ENCODE peak calls at places on chromosomes 11 and 22, in seven cellular contexts. H, K, Z, S, G, T and X are unnamed samples.

GRCh38 chr11:43497144-43497543 is 138.4 kb downstream of the TTC17 start:
- DNase-seq in H (no peak), K (no peak), Z (no peak), S (no peak), G (no peak), T (no peak), X (no peak)

GRCh38 chr11:45847908-45848316 is 637 bp downstream of the CRY2 start:
- DNase-seq in H (peak), K (peak), Z (peak), S (peak), G (no peak), T (peak), X (peak)

GRCh38 chr11:86978756-86979608 is 23.8 kb upstream of the FZD4 start:
- DNase-seq in H (peak), K (no peak), Z (no peak), S (no peak), G (no peak), T (no peak), X (peak)

GRCh38 chr22:48876951-48877350 is 950.7 kb downstream of the BRD1 start:
- DNase-seq in H (no peak), K (no peak), Z (no peak), S (no peak), G (no peak), T (no peak), X (no peak)

GRCh38 chr22:43126506-43127165 is 16.1 kb downstream of the BIK start:
- DNase-seq in H (peak), K (no peak), Z (peak), S (no peak), G (no peak), T (peak), X (peak)

GRCh38 chr11:76744186-76745058 is 38.7 kb upstream of the TSKU start:
- DNase-seq in H (peak), K (no peak), Z (no peak), S (no peak), G (no peak), T (no peak), X (peak)

GRCh38 chr11:100328626-100329340 is 358.3 kb upstream of the ARHGAP42 start:
- DNase-seq in H (peak), K (no peak), Z (no peak), S (peak), G (no peak), T (peak), X (peak)

GRCh38 chr22:44025171-44026065 is 1.3 kb downstream of the PARVB start:
- DNase-seq in H (no peak), K (no peak), Z (no peak), S (no peak), G (no peak), T (no peak), X (no peak)

GRCh38 chr11:134468081-134468668 is 56.1 kb upstream of the B3GAT1 start:
- DNase-seq in H (no peak), K (no peak), Z (no peak), S (no peak), G (no peak), T (no peak), X (no peak)

GRCh38 chr11:10728779-10729472 is 22.1 kb upstream of the CTR9 start:
- DNase-seq in H (peak), K (peak), Z (no peak), S (peak), G (no peak), T (peak), X (peak)

GRCh38 chr11:4704790-4705334 is 278 bp downstream of the MMP26 start:
- DNase-seq in H (no peak), K (no peak), Z (no peak), S (no peak), G (no peak), T (peak), X (no peak)

GRCh38 chr11:104830080-104830479 is 68.2 kb downstream of the CASP12 start:
- DNase-seq in H (peak), K (no peak), Z (no peak), S (no peak), G (no peak), T (no peak), X (peak)

GRCh38 chr11:38307455-38307854 is 1709.4 kb upstream of the RAG2 start:
- DNase-seq in H (no peak), K (no peak), Z (no peak), S (no peak), G (no peak), T (no peak), X (no peak)

GRCh38 chr11:46382644-46383403 is 1.4 kb downstream of the MDK start:
- DNase-seq in H (peak), K (no peak), Z (peak), S (peak), G (no peak), T (peak), X (peak)

GRCh38 chr11:64876835-64877341 is 1.5 kb downstream of the EHD1 start:
- DNase-seq in H (peak), K (no peak), Z (peak), S (no peak), G (no peak), T (peak), X (peak)

GRCh38 chr11:63682045-63682915 is 980 bp downstream of the RTN3 start:
- DNase-seq in H (no peak), K (peak), Z (peak), S (peak), G (no peak), T (peak), X (peak)

GRCh38 chr11:72249961-72250360 is 6.0 kb upstream of the PHOX2A start:
- DNase-seq in H (no peak), K (no peak), Z (no peak), S (no peak), G (no peak), T (no peak), X (no peak)

GRCh38 chr11:115244314-115244713 is 259.9 kb downstream of the CADM1 start:
- DNase-seq in H (no peak), K (no peak), Z (no peak), S (no peak), G (no peak), T (no peak), X (no peak)

GRCh38 chr22:50300620-50301257 is 6.7 kb downstream of the PLXNB2 start:
- DNase-seq in H (no peak), K (no peak), Z (no peak), S (no peak), G (no peak), T (no peak), X (no peak)

GRCh38 chr11:134517115-134517514 is 105.1 kb upstream of the B3GAT1 start:
- DNase-seq in H (no peak), K (no peak), Z (no peak), S (no peak), G (no peak), T (no peak), X (no peak)

GRCh38 chr11:34333787-34334186 is 24.0 kb downstream of the ABTB2 start:
- DNase-seq in H (no peak), K (no peak), Z (no peak), S (no peak), G (no peak), T (no peak), X (no peak)

GRCh38 chr11:114977596-114977995 is 299.3 kb downstream of the NXPE2 start:
- DNase-seq in H (no peak), K (no peak), Z (no peak), S (no peak), G (no peak), T (no peak), X (no peak)

GRCh38 chr22:38115423-38116205 is 5.1 kb upstream of the BAIAP2L2 start:
- DNase-seq in H (no peak), K (no peak), Z (no peak), S (no peak), G (no peak), T (no peak), X (no peak)

GRCh38 chr11:4891996-4892640 is 10.4 kb downstream of the OR51T1 start:
- DNase-seq in H (peak), K (no peak), Z (no peak), S (no peak), G (no peak), T (peak), X (peak)

GRCh38 chr11:116861539-116861938 is 24.1 kb upstream of the APOA1 start:
- DNase-seq in H (peak), K (no peak), Z (no peak), S (no peak), G (no peak), T (no peak), X (peak)

GRCh38 chr11:15186146-15186545 is 71.4 kb downstream of the INSC start:
- DNase-seq in H (no peak), K (no peak), Z (no peak), S (no peak), G (no peak), T (no peak), X (no peak)

GRCh38 chr11:8760896-8761295 is 78.3 kb downstream of the RPL27A start:
- DNase-seq in H (peak), K (no peak), Z (no peak), S (no peak), G (no peak), T (no peak), X (peak)

GRCh38 chr22:44200855-44201550 is 20.3 kb downstream of the PARVG start:
- DNase-seq in H (no peak), K (no peak), Z (no peak), S (no peak), G (no peak), T (no peak), X (no peak)

DNA sequence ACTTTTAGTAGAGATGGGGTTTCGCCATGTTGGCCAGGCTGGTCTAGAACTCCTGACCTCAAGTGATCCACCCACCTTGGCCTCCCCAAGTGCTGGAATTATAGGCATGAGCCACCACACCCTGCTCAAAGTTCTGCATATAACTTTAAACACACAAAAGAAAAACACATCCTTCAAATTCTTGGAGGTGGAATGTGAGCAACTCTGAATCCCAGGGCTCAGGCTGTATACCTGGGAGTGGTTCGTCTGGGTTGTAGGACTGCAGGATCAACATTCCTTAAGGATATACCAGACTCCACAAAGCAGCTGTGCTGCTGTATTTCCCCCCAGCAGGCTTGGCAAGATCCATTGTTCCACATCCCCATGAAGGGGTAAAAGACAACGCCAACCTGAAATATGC is 12.4 kb upstream of the RPS3 start:
- DNase-seq in H (no peak), K (no peak), Z (peak), S (peak), G (peak), T (peak), X (no peak)
- H2AK5ac ChIP-seq in H (no peak), K (no peak), Z (no peak), S (no peak), G (no peak), T (no peak), X (no peak)

DNA sequence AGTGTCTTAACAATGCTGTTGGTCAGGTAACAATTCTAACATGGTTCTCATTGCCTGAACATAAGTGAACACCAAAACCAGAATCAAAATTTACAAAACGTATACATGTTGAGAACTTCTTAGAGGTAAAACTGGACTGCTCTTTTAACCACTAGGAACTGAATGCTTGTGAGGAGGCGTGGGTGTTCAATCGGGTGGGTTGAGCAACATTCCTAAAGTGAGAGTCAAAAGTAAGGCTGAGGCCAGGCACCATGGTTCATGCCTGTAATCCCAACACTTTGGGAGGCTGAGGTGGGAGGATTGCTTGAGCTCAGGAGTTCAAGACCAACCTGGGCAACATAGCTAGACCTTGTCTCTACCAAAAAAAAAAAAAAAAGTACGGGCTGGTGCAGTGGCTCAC is 11.5 kb downstream of the PPME1 start:
- DNase-seq in H (peak), K (no peak), Z (peak), S (no peak), G (no peak), T (no peak), X (no peak)
- H2AK5ac ChIP-seq in H (no peak), K (no peak), Z (no peak), S (no peak), G (no peak), T (no peak), X (no peak)

DNA sequence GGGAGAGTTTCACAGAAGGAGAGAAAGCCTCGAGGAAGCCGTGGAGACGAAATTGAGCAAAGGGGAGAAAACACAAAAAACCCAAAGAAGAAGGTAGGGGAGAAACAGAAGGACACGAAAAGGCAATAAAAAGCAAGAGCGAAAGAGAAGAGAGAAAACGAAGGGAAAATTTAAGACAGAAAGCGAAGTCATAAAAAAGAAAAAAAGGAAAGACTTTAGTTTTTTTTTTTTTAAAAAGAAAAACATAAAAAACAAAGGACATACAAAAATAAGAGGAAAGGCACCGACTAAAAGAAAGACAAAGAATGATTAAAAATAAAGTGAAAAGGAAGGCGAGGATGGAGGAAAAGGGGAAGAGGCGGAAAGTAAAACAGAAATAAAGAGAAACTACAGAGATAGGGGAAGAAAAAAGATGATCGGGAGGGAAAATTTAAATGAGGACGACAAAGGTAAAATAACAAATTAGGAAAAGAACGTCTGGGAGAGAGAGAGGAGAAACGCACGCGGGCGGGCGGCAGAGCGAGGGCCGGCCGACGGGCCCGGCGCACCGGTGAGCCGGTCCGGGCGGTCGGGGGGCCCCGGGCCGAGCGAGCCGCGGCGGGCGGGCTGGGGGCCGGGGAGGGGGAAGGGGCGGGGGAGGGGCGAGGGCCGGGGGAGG is 455 bp upstream of the TBX1 start:
- DNase-seq in H (no peak), K (no peak), Z (no peak), S (no peak), G (no peak), T (no peak), X (no peak)
- H2AK5ac ChIP-seq in H (no peak), K (no peak), Z (no peak), S (no peak), G (no peak), T (no peak), X (no peak)

GRCh38 chr11:67608486-67608885 is 1.8 kb downstream of the NDUFV1 start:
- DNase-seq in H (no peak), K (no peak), Z (no peak), S (no peak), G (no peak), T (no peak), X (no peak)
- H2AK5ac ChIP-seq in H (no peak), K (no peak), Z (no peak), S (no peak), G (no peak), T (no peak), X (no peak)

GRCh38 chr22:20139391-20140106 is 7.9 kb downstream of the ZDHHC8 start:
- DNase-seq in H (no peak), K (no peak), Z (no peak), S (no peak), G (no peak), T (no peak), X (no peak)

GRCh38 chr22:20140107-20140445 is 8.5 kb downstream of the ZDHHC8 start:
- DNase-seq in H (no peak), K (no peak), Z (no peak), S (no peak), G (no peak), T (no peak), X (no peak)

GRCh38 chr22:20142711-20143621 is 7.9 kb downstream of the CCDC188 start:
- DNase-seq in H (no peak), K (no peak), Z (peak), S (no peak), G (no peak), T (no peak), X (no peak)

GRCh38 chr22:20140521-20140964 is 8.9 kb downstream of the ZDHHC8 start:
- DNase-seq in H (no peak), K (no peak), Z (no peak), S (no peak), G (no peak), T (no peak), X (no peak)

DNA sequence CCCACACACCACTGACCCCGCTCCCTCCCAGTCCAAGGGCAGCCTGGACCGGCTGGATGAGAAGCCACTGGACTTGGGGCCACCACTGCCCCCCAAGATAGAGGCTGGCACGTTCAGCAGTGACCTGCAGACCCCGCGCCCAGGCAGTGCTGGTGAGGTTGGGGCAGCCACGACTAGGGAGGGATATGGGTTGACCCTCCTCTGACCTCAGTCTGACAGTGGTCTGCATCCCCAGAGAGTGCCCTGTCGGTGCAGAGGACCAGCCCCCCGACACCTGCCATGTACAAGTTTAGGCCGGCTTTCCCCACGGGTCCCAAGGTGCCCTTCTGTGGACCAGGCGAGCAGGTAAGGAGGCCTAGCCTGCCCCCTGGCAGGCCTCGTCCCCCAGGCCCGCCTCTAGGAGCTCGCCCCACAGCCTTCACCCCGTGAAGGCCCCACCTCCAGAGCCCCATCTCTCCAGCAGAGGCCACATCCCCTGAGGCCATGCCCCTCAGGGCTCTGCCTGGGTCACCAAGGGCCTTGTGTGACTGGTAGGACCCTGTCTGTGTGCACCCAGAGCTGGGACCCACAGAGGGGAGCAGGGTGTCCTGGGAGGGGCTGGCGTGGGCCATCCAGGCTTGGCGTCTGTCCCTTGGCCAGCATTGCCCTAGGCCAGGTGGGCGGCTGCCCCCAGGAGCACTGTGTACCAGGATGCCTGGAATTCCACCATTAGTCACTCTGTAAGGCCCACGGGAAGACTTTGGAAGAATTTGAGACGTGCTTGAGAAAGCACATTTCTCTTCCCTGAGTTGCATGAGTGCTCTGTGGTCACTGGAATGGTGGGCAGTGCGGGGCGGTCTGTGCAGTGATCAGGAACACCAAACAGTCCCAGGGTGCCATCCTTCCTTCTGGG is 9.4 kb downstream of the CCDC188 start:
- DNase-seq in H (peak), K (no peak), Z (peak), S (no peak), G (no peak), T (peak), X (peak)
- H2AK5ac ChIP-seq in H (peak), K (no peak), Z (peak), S (no peak), G (no peak), T (no peak), X (peak)

GRCh38 chr22:46908641-46909107 is 146.2 kb downstream of the TBC1D22A start:
- DNase-seq in H (no peak), K (no peak), Z (no peak), S (no peak), G (no peak), T (peak), X (no peak)

GRCh38 chr22:46907578-46908215 is 145.2 kb downstream of the TBC1D22A start:
- DNase-seq in H (no peak), K (no peak), Z (no peak), S (no peak), G (no peak), T (no peak), X (no peak)

GRCh38 chr22:46911341-46911740 is 148.9 kb downstream of the TBC1D22A start:
- DNase-seq in H (no peak), K (no peak), Z (no peak), S (no peak), G (no peak), T (no peak), X (no peak)

GRCh38 chr22:46909237-46910030 is 147.0 kb downstream of the TBC1D22A start:
- DNase-seq in H (no peak), K (no peak), Z (no peak), S (no peak), G (no peak), T (peak), X (no peak)

DNA sequence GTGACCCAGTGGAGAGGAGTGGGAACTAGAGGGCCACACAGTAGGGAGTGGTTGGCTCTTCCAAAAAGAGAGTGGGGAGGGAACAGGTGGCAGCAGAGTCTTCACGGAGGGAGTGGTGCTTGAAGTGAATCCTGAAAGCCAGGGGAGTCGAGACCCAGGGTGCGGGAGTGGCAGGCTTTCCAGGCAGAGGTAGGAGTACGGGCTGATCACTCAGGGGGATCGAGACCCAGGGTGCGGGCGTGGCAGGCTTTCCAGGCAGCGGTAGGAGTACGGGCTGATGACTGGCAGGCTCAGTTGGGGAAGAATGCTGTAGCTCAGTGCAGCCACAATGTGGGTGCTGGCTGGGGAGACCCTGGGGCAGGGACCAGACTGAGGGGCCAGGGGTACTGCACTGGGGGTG is 148.2 kb downstream of the TBC1D22A start:
- DNase-seq in H (no peak), K (no peak), Z (no peak), S (no peak), G (no peak), T (no peak), X (no peak)
- H2AK5ac ChIP-seq in H (no peak), K (no peak), Z (no peak), S (no peak), G (no peak), T (no peak), X (no peak)

GRCh38 chr22:20581503-20582170 is 74.2 kb downstream of the MED15 start:
- DNase-seq in H (no peak), K (no peak), Z (no peak), S (peak), G (no peak), T (no peak), X (no peak)
- H2AK5ac ChIP-seq in H (no peak), K (no peak), Z (no peak), S (no peak), G (no peak), T (no peak), X (no peak)

GRCh38 chr11:13701506-13701905 is 33.0 kb downstream of the FAR1 start:
- DNase-seq in H (no peak), K (no peak), Z (no peak), S (no peak), G (no peak), T (no peak), X (no peak)
- H2AK5ac ChIP-seq in H (no peak), K (no peak), Z (no peak), S (no peak), G (no peak), T (no peak), X (no peak)